ENCODE peak calls at places on chromosome 7, in four cellular contexts. D is K562, A is WTC11, W is HepG2. Z is an unnamed sample.

GRCh38 chr7:155589001-155589980 is 42.9 kb upstream of the CNPY1 start:
- DNase-seq in A (no peak), W (no peak), D (no peak), Z (no peak)

GRCh38 chr7:947391-948210 is 6.9 kb downstream of the ADAP1 start:
- DNase-seq in D (no peak), W (no peak), A (no peak), Z (no peak)

GRCh38 chr7:43735802-43736603 is 6.7 kb upstream of the COA1 start:
- DNase-seq in W (peak), A (no peak), D (peak), Z (no peak)

GRCh38 chr7:73451780-73452398 is 18.3 kb downstream of the FZD9 start:
- DNase-seq in W (peak), D (peak), A (no peak), Z (peak)

GRCh38 chr7:133282094-133282493 is 29.2 kb downstream of the EXOC4 start:
- DNase-seq in D (no peak), A (no peak), W (no peak), Z (no peak)

GRCh38 chr7:138436388-138436787 is 23.7 kb upstream of the TRIM24 start:
- DNase-seq in W (no peak), D (no peak), A (no peak), Z (no peak)

GRCh38 chr7:2725178-2726105 is 37.4 kb downstream of the AMZ1 start:
- DNase-seq in A (peak), D (no peak), W (no peak), Z (no peak)

GRCh38 chr7:150377116-150377979 is 1.8 kb upstream of the ZNF775 start:
- DNase-seq in A (peak), W (no peak), D (no peak), Z (no peak)

GRCh38 chr7:25068814-25069213 is 56.2 kb downstream of the CYCS start:
- DNase-seq in A (no peak), W (no peak), D (peak), Z (peak)

GRCh38 chr7:38461887-38462286 is 169.3 kb downstream of the AMPH start:
- DNase-seq in D (no peak), W (no peak), A (no peak), Z (no peak)

GRCh38 chr7:137078781-137079180 is 210.3 kb downstream of the CHRM2 start:
- DNase-seq in A (no peak), W (no peak), D (no peak), Z (no peak)

GRCh38 chr7:157764946-157765537 is 428.2 kb downstream of the DNAJB6 start:
- DNase-seq in W (no peak), A (no peak), D (no peak), Z (no peak)

GRCh38 chr7:28272461-28272877 is 91.9 kb upstream of the JAZF1 start:
- DNase-seq in A (peak), D (peak), W (no peak), Z (peak)

GRCh38 chr7:4189151-4189570 is 492.9 kb upstream of the FOXK1 start:
- DNase-seq in D (no peak), W (no peak), A (no peak), Z (no peak)

GRCh38 chr7:100158229-100159098 is at the start of gene TRAPPC14:
- DNase-seq in D (peak), A (peak), W (peak), Z (peak)

GRCh38 chr7:99997545-99998137 is 17.8 kb upstream of the ZKSCAN1 start:
- DNase-seq in D (no peak), W (peak), A (peak), Z (no peak)

GRCh38 chr7:115087437-115087836 is 165.5 kb downstream of the MDFIC start:
- DNase-seq in W (peak), D (no peak), A (no peak), Z (peak)

GRCh38 chr7:32206987-32207386 is 136.8 kb upstream of the PDE1C start:
- DNase-seq in W (peak), D (peak), A (peak), Z (peak)

GRCh38 chr7:79552463-79552862 is 99.0 kb upstream of the MAGI2 start:
- DNase-seq in D (no peak), A (no peak), W (no peak), Z (no peak)
- TF ChIP-seq NR3C1 in D (no peak), A (no peak), W (no peak), Z (no peak)

GRCh38 chr7:127904706-127905056 is 126.6 kb downstream of the LRRC4 start:
- DNase-seq in A (no peak), D (no peak), W (no peak), Z (no peak)
- TF ChIP-seq NR3C1 in A (no peak), D (no peak), W (no peak), Z (no peak)

DNA sequence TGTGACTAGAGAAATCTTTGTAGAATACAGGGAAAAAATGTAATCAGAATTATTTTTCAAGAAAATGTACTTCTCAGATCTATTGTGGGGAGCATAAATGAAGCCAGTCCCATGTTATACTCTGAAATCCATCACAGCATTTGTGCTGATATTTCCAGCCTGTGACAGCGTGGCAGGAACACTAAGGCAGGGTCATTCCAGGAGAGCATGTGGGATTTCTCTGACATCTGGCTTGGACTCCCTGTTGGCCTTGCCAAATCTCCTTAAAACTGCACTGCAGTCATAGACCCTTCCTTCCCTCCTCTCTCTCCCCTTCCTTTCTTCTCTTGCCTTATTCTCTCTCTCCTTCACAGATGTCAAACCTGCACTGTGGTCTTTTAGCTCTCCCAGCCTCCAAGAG is 6.5 kb upstream of the TSPAN13 start:
- DNase-seq in W (no peak), A (no peak), D (no peak), Z (no peak)
- TF ChIP-seq NR3C1 in W (no peak), A (no peak), D (no peak), Z (no peak)

DNA sequence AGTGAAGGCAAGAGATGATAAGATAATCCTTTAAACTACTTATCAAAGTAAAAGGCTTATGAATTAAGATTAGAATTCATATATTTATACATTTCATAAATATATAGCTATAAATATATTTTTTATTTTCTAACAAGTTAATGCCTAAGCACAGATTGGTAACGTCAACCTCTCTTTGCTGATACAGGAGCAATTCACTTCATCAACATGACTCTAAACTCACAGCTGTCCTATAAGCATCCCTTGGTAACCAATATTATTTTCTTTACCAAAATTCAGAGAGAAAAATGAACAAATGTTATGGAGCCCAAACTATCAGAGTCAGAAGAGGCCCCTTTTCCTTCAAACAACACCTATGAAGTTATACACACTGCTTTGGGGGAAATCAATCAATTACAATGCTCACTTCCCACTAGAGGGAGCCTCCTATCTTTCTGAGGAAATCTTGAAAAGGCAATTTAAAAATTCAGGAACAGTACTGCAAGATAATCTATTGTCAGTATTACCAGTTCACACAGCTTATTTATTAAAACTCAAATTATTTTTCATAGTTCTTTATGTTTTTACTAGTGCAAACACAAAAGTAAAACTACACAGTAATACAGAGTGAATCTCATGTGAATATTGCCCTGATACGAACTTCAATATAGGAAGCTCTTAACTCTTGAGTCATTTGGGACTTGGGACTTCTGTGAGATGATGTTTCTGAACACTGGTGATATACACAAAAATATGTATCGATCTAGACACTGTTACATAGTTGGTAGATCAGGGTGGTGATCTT is 51.0 kb upstream of the NOBOX start:
- DNase-seq in D (no peak), W (no peak), A (no peak), Z (no peak)
- TF ChIP-seq NR3C1 in D (no peak), W (no peak), A (no peak), Z (no peak)